ENCODE peak calls at places on chromosomes 2 and 18, in five cellular contexts. Q is K562, E is HepG2, M is HCT116, V is H1. T is an unnamed sample.

GRCh38 chr2:61356958-61357350 is 113.9 kb downstream of the USP34 start:
- DNase-seq in Q (no peak), E (no peak), M (no peak), V (no peak), T (no peak)

GRCh38 chr2:239202836-239203235 is 198.0 kb downstream of the HDAC4 start:
- DNase-seq in Q (no peak), E (no peak), M (no peak), V (no peak), T (no peak)

GRCh38 chr18:59631583-59632181 is 65.5 kb downstream of the CCBE1 start:
- DNase-seq in Q (peak), E (peak), M (peak), V (no peak), T (peak)

GRCh38 chr2:220847587-220847986 is 724.5 kb downstream of the EPHA4 start:
- DNase-seq in Q (no peak), E (no peak), M (no peak), V (no peak), T (no peak)

GRCh38 chr2:151357359-151357758 is at the start of gene TNFAIP6:
- DNase-seq in Q (no peak), E (no peak), M (no peak), V (no peak), T (no peak)

GRCh38 chr2:27890146-27891062 is at the start of the genes BABAM2 and RBKS:
- DNase-seq in Q (peak), E (peak), M (peak), V (peak), T (peak)

GRCh38 chr2:13821255-13821880 is 811.1 kb upstream of the LRATD1 start:
- DNase-seq in Q (no peak), E (no peak), M (no peak), V (no peak), T (no peak)

GRCh38 chr2:118881490-118882129 is 34.2 kb upstream of the EN1 start:
- DNase-seq in Q (peak), E (peak), M (peak), V (peak), T (peak)

GRCh38 chr18:48619016-48619415 is 80.2 kb downstream of the CTIF start:
- DNase-seq in Q (no peak), E (no peak), M (no peak), V (no peak), T (no peak)

GRCh38 chr18:7607535-7608173 is 40.5 kb downstream of the PTPRM start:
- DNase-seq in Q (no peak), E (no peak), M (no peak), V (no peak), T (no peak)

GRCh38 chr2:96906719-96907404 is 37.0 kb upstream of the SEMA4C start:
- DNase-seq in Q (no peak), E (no peak), M (no peak), V (no peak), T (no peak)

GRCh38 chr2:238846503-238847431 is 1.1 kb upstream of the TWIST2 start:
- DNase-seq in Q (no peak), E (no peak), M (no peak), V (no peak), T (no peak)

GRCh38 chr2:176392125-176392704 is 123.0 kb downstream of the MTX2 start:
- DNase-seq in Q (no peak), E (no peak), M (no peak), V (no peak), T (no peak)

GRCh38 chr2:166632616-166633015 is 138.6 kb upstream of the SCN7A start:
- DNase-seq in Q (no peak), E (no peak), M (no peak), V (no peak), T (peak)

GRCh38 chr2:47354013-47354816 is 48.7 kb upstream of the MSH2 start:
- DNase-seq in Q (peak), E (peak), M (no peak), V (no peak), T (no peak)

GRCh38 chr18:50372743-50373142 is 2.1 kb upstream of the SKA1 start:
- DNase-seq in Q (no peak), E (no peak), M (no peak), V (no peak), T (no peak)

GRCh38 chr2:199955007-199955338 is 318 bp downstream of the TYW5 start:
- DNase-seq in Q (no peak), E (peak), M (no peak), V (no peak), T (no peak)

GRCh38 chr2:9002313-9002636 is 1.2 kb downstream of the MBOAT2 start:
- DNase-seq in Q (no peak), E (no peak), M (no peak), V (no peak), T (no peak)

GRCh38 chr2:214737188-214737587 is 72.3 kb downstream of the BARD1 start:
- DNase-seq in Q (no peak), E (no peak), M (no peak), V (no peak), T (no peak)

GRCh38 chr2:205655775-205656425 is 26.4 kb upstream of the NRP2 start:
- DNase-seq in Q (no peak), E (no peak), M (no peak), V (no peak), T (no peak)

GRCh38 chr2:158460632-158461297 is 4.0 kb downstream of the PKP4 start:
- DNase-seq in Q (no peak), E (peak), M (no peak), V (no peak), T (no peak)

DNA sequence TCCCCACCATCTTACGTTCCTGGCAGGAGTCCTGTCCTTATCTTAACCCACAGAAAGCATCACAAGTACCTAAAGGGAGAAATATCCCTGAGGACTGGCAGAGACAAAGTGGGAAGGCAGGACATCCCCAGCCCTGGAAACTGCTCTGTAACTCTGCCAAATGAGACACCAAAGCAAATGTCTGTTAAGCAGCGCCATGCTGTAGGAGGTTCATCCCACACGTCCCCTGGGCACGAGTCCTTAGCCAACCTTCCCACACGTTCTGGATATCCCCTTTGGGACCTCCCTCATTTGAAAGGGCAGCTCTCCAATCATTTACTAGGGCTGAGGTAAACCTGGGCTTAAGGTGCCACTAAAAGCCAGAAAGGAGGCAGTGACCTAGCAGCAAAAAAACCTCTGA is 207.2 kb downstream of the ATAD2B start:
- DNase-seq in Q (no peak), E (no peak), M (no peak), V (no peak), T (no peak)
- TF ChIP-seq JUND in Q (no peak), E (no peak), M (no peak), V (no peak), T (no peak)

GRCh38 chr2:39469807-39470206 is 32.7 kb upstream of the MAP4K3 start:
- DNase-seq in Q (peak), E (peak), M (no peak), V (no peak), T (no peak)
- TF ChIP-seq JUND in Q (no peak), E (no peak), M (no peak), V (no peak), T (no peak)

DNA sequence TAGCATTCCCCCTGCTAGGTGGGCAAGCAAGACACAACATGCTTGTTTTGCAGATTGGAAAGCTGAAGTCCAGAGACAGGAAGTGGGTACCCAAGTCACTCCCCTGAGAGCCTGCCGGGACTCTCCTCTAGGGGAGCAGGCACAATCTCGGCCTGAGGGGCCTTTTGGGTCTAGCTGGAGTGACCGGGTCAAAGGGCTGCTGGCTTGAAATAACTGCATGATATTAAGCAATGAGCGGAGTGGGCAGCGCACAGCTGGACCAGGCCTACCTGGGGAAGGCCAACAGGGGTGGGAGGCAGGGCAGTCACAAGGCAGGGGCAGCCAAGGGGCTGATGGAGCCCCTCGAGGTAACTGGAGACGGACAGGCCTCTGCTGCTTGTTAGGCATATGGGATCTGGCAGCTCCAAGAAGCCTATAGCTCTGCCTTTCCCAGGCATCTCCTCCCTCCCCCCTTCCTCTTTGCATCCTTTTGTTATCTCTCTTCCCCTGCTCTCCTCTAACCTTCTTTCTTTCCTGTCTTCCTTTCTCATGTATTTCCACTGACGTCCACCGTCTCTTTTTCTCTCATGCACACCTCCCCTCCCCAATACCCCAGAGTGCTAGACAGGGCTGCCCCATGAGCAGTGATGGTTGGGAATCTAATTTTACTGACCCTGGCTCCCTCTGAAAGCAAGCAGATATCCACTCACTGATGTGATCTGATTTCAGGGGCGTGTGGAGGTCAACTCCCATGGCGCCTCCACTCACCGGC is 237.5 kb downstream of the LOXHD1 start:
- DNase-seq in Q (no peak), E (no peak), M (no peak), V (no peak), T (no peak)
- TF ChIP-seq JUND in Q (no peak), E (no peak), M (no peak), V (no peak), T (no peak)

DNA sequence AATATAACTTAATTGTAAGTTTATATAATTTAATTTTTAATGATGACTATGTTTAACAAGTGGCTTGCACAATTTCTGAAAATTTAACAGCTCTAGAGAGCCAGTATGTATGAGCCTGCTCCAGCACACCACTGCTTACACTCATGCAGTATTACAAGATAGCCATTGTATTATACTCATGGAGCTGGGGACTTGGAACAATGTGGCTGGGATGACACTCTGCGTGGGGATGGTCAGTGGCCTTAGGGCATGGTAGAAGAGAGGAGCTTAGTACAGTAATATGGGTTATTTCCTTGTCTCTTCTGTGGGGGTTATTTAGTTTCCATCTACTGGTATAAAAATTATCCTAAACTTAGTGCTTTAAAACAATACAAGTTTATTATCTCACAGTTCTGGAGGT is 105.1 kb upstream of the STON1 start:
- DNase-seq in Q (no peak), E (no peak), M (no peak), V (no peak), T (no peak)
- TF ChIP-seq JUND in Q (no peak), E (no peak), M (no peak), V (no peak), T (no peak)

GRCh38 chr2:168773719-168774521 is 28.5 kb upstream of the NOSTRIN start:
- DNase-seq in Q (peak), E (peak), M (peak), V (no peak), T (no peak)
- TF ChIP-seq JUND in Q (peak), E (no peak), M (no peak), V (no peak), T (no peak)

GRCh38 chr2:29702276-29702675 is 219.1 kb downstream of the ALK start:
- DNase-seq in Q (no peak), E (no peak), M (no peak), V (no peak), T (no peak)

GRCh38 chr2:29703336-29703735 is 218.1 kb downstream of the ALK start:
- DNase-seq in Q (no peak), E (no peak), M (no peak), V (no peak), T (no peak)

GRCh38 chr2:29699045-29699444 is 222.3 kb downstream of the ALK start:
- DNase-seq in Q (no peak), E (no peak), M (no peak), V (no peak), T (no peak)

GRCh38 chr2:29698216-29698615 is 223.2 kb downstream of the ALK start:
- DNase-seq in Q (no peak), E (no peak), M (no peak), V (no peak), T (no peak)

GRCh38 chr2:29700560-29700959 is 220.8 kb downstream of the ALK start:
- DNase-seq in Q (no peak), E (no peak), M (no peak), V (no peak), T (no peak)
- TF ChIP-seq JUND in Q (no peak), E (no peak), M (no peak), V (no peak), T (no peak)

GRCh38 chr2:66445076-66445724 is 10.3 kb downstream of the MEIS1 start:
- DNase-seq in Q (no peak), E (no peak), M (no peak), V (no peak), T (no peak)
- TF ChIP-seq JUND in Q (no peak), E (no peak), M (no peak), V (no peak), T (no peak)

GRCh38 chr2:159562248-159562647 is 54.1 kb downstream of the BAZ2B start:
- DNase-seq in Q (no peak), E (no peak), M (no peak), V (no peak), T (no peak)
- TF ChIP-seq JUND in Q (no peak), E (no peak), M (no peak), V (no peak), T (no peak)

GRCh38 chr18:57961411-57961810 is 82.6 kb upstream of the NEDD4L start:
- DNase-seq in Q (no peak), E (no peak), M (no peak), V (no peak), T (no peak)

GRCh38 chr18:57961876-57962505 is 82.0 kb upstream of the NEDD4L start:
- DNase-seq in Q (no peak), E (no peak), M (no peak), V (no peak), T (no peak)

GRCh38 chr18:57956495-57956894 is 87.5 kb upstream of the NEDD4L start:
- DNase-seq in Q (no peak), E (no peak), M (no peak), V (no peak), T (no peak)

GRCh38 chr18:57957210-57957609 is 86.8 kb upstream of the NEDD4L start:
- DNase-seq in Q (no peak), E (no peak), M (no peak), V (no peak), T (no peak)

DNA sequence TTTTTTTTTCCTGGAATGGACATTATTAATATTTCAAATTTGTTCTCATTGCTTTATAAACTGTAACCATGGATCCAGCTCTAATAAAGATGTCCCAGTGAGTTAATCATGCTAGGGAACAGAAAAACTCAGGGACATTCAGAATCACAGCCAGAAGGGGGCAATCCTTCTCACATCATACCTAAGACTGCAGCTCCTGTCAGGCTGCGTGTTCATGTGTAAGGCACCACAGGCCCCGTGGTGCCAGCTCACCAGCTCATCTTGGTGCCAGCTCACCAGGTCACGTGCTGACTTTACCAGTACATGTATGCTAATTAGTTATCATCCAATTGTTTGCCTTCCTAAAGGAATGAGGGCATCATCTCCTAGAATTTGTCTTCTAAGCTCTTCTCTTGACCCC is 84.7 kb upstream of the NEDD4L start:
- DNase-seq in Q (peak), E (peak), M (peak), V (no peak), T (peak)
- TF ChIP-seq JUND in Q (no peak), E (no peak), M (no peak), V (no peak), T (no peak)

DNA sequence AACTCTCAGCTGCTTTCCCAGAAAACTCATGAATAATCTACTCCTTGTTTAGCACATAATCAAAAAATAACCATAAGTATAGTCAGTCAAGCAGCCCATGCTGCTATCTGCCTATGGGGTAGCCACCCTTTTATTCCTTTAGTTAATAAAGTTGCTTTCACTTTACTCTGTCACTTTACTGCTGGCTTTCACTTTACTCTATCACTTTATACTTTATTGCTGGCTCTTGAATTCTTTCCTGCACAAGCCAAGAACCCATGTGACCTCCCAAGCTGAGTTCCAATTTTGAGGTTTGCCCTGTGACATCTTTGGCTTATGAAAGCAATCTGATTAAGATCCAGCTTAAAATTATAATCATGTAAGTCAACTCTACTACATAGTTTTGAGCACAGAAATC is 288.1 kb downstream of the PDE11A start:
- DNase-seq in Q (no peak), E (no peak), M (no peak), V (no peak), T (no peak)
- TF ChIP-seq JUND in Q (no peak), E (no peak), M (no peak), V (no peak), T (no peak)